ENCODE peak calls at places on chromosomes 11 and 22, in four cellular contexts. N is PC-3, J is neural progenitor cell, C is HCT116. M is an unnamed sample.

GRCh38 chr11:77063861-77064260 is 2.9 kb upstream of the CAPN5 start:
- DNase-seq in J (no peak), C (no peak), N (no peak), M (no peak)

GRCh38 chr11:44016129-44016528 is 31.7 kb upstream of the ACCSL start:
- DNase-seq in N (peak), J (no peak), C (no peak), M (peak)

GRCh38 chr11:72238040-72238450 is 5.9 kb downstream of the PHOX2A start:
- DNase-seq in C (peak), J (peak), N (peak), M (peak)

GRCh38 chr11:112004389-112004788 is 20.8 kb upstream of the DLAT start:
- DNase-seq in J (no peak), C (peak), N (peak), M (no peak)

GRCh38 chr11:46555269-46556054 is 38.4 kb downstream of the AMBRA1 start:
- DNase-seq in J (no peak), C (no peak), N (no peak), M (peak)

GRCh38 chr22:24325105-24325757 is 54.6 kb downstream of the SPECC1L start:
- DNase-seq in J (peak), C (no peak), N (peak), M (peak)

GRCh38 chr11:32809313-32809712 is 14.9 kb upstream of the CCDC73 start:
- DNase-seq in N (peak), C (peak), J (peak), M (peak)

GRCh38 chr22:40766956-40767355 is 52.2 kb downstream of the SLC25A17 start:
- DNase-seq in J (no peak), C (no peak), N (no peak), M (no peak)

GRCh38 chr11:132858203-132858602 is 674.1 kb downstream of the OPCML start:
- DNase-seq in J (peak), C (no peak), N (no peak), M (peak)

GRCh38 chr11:59667812-59668187 is 1.0 kb downstream of the PATL1 start:
- DNase-seq in J (peak), C (no peak), N (no peak), M (no peak)

GRCh38 chr22:49404576-49405199 is 423.0 kb downstream of the BRD1 start:
- DNase-seq in J (no peak), C (no peak), N (no peak), M (no peak)

GRCh38 chr11:130737866-130738431 is 178.3 kb downstream of the SNX19 start:
- DNase-seq in N (peak), J (no peak), C (no peak), M (peak)

GRCh38 chr11:35115688-35116030 is 23.3 kb upstream of the CD44 start:
- DNase-seq in C (no peak), J (no peak), N (no peak), M (peak)

DNA sequence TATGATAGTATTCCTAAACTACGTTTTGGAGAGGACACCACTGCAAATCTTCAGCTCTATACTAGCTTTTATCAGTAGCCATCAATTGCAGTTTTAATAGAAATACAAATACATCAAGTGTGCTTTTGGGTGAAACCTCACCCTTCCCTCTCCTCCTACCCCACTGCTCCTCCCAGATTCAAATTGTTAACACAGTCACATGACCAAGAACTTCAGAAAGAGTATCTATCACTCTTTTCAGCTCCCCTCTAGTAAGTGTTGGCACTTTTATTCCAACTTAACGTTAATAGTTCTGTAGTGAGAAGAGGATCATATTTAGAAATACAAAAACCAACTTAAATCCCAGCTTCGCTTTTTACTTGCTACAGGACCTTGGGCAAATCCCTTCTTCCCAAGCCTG is 17.0 kb downstream of the RRAS2 start:
- DNase-seq in J (no peak), N (no peak), C (no peak), M (no peak)
- H3K9ac ChIP-seq in J (no peak), N (no peak), C (no peak), M (no peak)

DNA sequence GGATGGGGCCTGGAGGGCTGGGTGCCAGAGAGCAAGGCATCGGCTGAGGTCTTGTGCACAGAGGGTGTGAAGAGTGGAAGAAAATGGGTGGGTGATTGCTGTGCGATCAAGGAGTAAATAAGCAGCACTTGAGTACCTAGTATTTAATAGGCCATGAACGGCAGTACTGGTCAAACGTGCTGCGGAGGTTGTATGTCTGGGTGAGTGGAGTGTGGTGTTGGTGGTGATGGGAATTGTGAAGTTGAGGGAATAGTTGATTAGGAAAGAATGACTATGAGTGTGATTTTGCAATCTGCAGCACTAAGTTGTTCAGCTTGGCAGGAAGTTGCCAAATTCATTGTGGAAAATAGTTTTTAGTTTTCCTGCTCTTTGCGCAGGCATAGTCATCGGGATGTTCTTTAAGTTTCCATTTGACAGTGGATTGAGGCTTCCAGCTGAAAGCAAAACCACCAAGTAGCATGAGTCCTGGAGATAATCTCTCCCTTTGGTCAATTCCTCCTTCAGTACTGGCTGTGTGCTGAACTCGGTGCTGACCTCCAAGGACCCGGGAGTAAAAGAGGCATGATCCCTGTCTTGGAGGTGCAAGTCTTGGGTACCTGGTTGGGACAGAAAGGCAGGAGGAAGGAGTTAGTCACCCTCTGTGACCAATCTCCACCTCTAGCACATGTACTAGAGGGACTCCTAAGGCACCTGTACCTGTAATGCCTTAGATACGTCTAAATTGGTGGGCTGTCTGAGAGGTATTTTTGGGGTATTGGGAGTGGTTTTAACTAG is 2.1 kb downstream of the PANX1 start:
- DNase-seq in N (peak), J (no peak), C (no peak), M (peak)
- TF ChIP-seq EZH2 in N (no peak), J (no peak), C (no peak), M (no peak)

GRCh38 chr11:119782021-119782420 is 53.0 kb upstream of the NECTIN1 start:
- DNase-seq in J (peak), N (no peak), C (no peak), M (no peak)
- H3K27ac ChIP-seq in J (no peak), N (no peak), C (no peak), M (no peak)

DNA sequence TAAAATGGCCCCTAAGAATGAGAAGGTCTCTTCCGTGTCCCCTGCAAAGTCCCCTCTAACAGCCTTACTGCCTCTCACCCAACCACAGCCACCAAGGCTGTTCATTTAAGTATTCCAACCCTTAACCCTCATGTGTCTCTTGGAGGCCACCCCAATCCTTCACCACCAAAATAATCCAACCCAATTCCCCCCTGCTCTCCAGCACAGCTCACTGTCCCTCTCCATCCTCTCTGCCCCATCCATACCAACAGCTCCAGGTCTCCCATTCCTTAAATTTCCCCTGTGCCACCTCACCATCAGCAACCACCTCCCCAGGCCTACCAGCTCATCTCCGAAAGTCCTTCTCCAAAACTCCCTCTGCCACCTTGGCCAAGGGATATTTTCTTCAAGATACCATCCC is 1.4 kb downstream of the FAM168A start:
- DNase-seq in N (no peak), J (no peak), C (no peak), M (no peak)
- H3K9ac ChIP-seq in N (no peak), J (no peak), C (no peak), M (no peak)

GRCh38 chr11:127006311-127006710 is 5.7 kb upstream of the KIRREL3 start:
- DNase-seq in J (no peak), C (no peak), N (no peak), M (peak)

GRCh38 chr11:127002669-127003259 is 2.2 kb upstream of the KIRREL3 start:
- DNase-seq in N (no peak), J (peak), C (no peak), M (no peak)

GRCh38 chr11:127000291-127000968 is at the start of gene KIRREL3:
- DNase-seq in N (no peak), C (no peak), J (peak), M (peak)

GRCh38 chr11:127000991-127001390 is 421 bp upstream of the KIRREL3 start:
- DNase-seq in N (no peak), J (peak), C (no peak), M (peak)

GRCh38 chr11:127003260-127003981 is 2.9 kb upstream of the KIRREL3 start:
- DNase-seq in J (peak), C (no peak), N (no peak), M (peak)
- TF ChIP-seq EZH2 in J (peak), C (no peak), N (no peak), M (no peak)

GRCh38 chr11:129611661-129612566 is 203.7 kb upstream of the TMEM45B start:
- DNase-seq in J (peak), C (no peak), N (peak), M (no peak)
- H3K27ac ChIP-seq in J (no peak), C (no peak), N (no peak), M (no peak)

GRCh38 chr22:50704510-50705218 is 32.0 kb downstream of the SHANK3 start:
- DNase-seq in C (no peak), N (no peak), J (no peak), M (no peak)

GRCh38 chr22:50706481-50707125 is 31.4 kb upstream of the ACR start:
- DNase-seq in J (no peak), C (no peak), N (no peak), M (no peak)

GRCh38 chr22:50705851-50706351 is 32.1 kb upstream of the ACR start:
- DNase-seq in J (no peak), N (no peak), C (no peak), M (no peak)

GRCh38 chr22:50703726-50704509 is 31.3 kb downstream of the SHANK3 start:
- DNase-seq in C (no peak), N (no peak), J (no peak), M (no peak)

GRCh38 chr22:50705219-50705691 is 32.6 kb downstream of the SHANK3 start:
- DNase-seq in J (peak), C (no peak), N (no peak), M (peak)
- H3K9ac ChIP-seq in J (no peak), C (no peak), N (no peak), M (no peak)

DNA sequence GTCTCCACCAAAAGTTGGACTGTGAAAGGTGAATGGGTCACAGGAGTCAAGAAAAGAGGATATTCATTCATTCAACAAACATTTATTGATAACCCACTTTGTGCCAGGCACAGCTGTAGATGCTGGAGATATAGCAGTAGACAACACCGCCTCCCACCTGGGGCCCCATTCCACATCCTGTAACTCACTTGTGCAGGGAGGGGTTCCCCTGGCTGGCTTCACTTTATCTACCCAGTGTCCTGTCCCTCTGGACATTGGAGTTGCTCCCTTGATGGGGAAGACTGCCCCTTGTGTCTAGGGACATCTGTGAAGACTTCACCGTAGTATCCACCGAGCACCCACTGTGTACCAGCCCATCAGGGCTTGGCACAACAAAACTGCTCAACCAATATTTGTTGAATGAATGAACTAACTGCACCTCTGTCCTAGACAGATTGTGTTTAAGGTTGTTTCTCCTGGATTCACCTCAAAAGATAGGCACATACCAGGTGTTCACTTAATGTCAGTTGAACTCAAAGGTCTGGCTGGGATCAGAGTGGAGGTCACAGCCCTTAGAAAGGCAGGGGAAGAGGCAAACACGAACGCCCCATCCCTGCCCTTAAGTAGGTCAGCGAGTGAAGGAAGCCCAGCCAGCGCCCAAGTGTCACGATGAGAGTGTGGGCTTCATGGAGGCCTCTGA is 1.4 kb upstream of the OVOL1 start:
- DNase-seq in N (no peak), J (no peak), C (no peak), M (no peak)
- TF ChIP-seq EZH2 in N (no peak), J (no peak), C (no peak), M (no peak)

DNA sequence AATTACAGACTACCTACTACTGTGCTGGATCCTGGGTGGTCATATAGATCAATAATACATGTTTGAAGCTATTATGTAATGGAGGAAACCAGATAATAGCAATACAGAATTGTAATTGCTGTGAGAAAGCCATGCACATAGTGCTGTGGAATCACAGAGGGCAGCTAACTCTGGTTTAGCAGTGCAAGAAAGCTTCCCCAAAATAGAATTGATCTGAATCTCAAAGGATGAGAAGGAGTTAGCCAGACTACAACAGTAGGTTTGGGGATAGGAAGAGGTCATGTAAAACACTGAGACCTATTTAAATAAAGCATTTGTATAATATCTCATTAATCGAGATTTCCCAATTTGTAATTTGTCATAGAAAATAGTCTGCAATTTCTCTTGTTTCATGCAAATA is 7.5 kb downstream of the C11orf58 start:
- DNase-seq in N (no peak), C (no peak), J (no peak), M (no peak)
- H3K27ac ChIP-seq in N (no peak), C (no peak), J (no peak), M (no peak)